ENCODE peak calls at places on chromosome 17, in seven cellular contexts. One of them, this sample, is unnamed. For H3K27me3, the result is how much of the 10 kb centered on the place peaks cover.

GRCh38 chr17:71709974-71710373 is 410.8 kb upstream of the SOX9 start:
- DNase-seq in trophoblast cell: no peak
- DNase-seq in heart right ventricle: no peak
- DNase-seq in brain microvascular endothelial cell: no peak
- DNase-seq in hepatocyte: peak
- DNase-seq in GM23248: peak
- DNase-seq in breast epithelium: no peak
- DNase-seq in this sample: no peak

GRCh38 chr17:71338396-71338795 is 782.4 kb upstream of the SOX9 start:
- DNase-seq in brain microvascular endothelial cell: no peak
- DNase-seq in heart right ventricle: no peak
- DNase-seq in GM23248: peak
- DNase-seq in hepatocyte: no peak
- DNase-seq in breast epithelium: no peak
- DNase-seq in trophoblast cell: no peak
- DNase-seq in this sample: no peak

GRCh38 chr17:5941258-5941657 is 128.9 kb upstream of the WSCD1 start:
- DNase-seq in breast epithelium: no peak
- DNase-seq in heart right ventricle: no peak
- DNase-seq in GM23248: no peak
- DNase-seq in brain microvascular endothelial cell: no peak
- DNase-seq in hepatocyte: no peak
- DNase-seq in trophoblast cell: peak
- DNase-seq in this sample: no peak

GRCh38 chr17:10792156-10792555 is 11.7 kb downstream of the TMEM238L start:
- DNase-seq in breast epithelium: peak
- DNase-seq in GM23248: no peak
- DNase-seq in hepatocyte: no peak
- DNase-seq in trophoblast cell: peak
- DNase-seq in heart right ventricle: no peak
- DNase-seq in brain microvascular endothelial cell: no peak
- DNase-seq in this sample: no peak

GRCh38 chr17:4147751-4148310 is 4.8 kb downstream of the CYB5D2 start:
- DNase-seq in heart right ventricle: no peak
- DNase-seq in trophoblast cell: peak
- DNase-seq in GM23248: peak
- DNase-seq in breast epithelium: no peak
- DNase-seq in hepatocyte: no peak
- DNase-seq in brain microvascular endothelial cell: no peak
- DNase-seq in this sample: no peak

GRCh38 chr17:67836205-67836987 is 11.1 kb downstream of the BPTF start:
- DNase-seq in hepatocyte: no peak
- DNase-seq in heart right ventricle: no peak
- DNase-seq in trophoblast cell: no peak
- DNase-seq in breast epithelium: no peak
- DNase-seq in GM23248: peak
- DNase-seq in brain microvascular endothelial cell: peak
- DNase-seq in this sample: no peak

GRCh38 chr17:21537302-21537701 is 155.0 kb upstream of the KCNJ18 start:
- DNase-seq in hepatocyte: no peak
- DNase-seq in breast epithelium: no peak
- DNase-seq in brain microvascular endothelial cell: no peak
- DNase-seq in trophoblast cell: no peak
- DNase-seq in GM23248: peak
- DNase-seq in heart right ventricle: no peak
- DNase-seq in this sample: no peak

GRCh38 chr17:83199500-83200201 is 120.2 kb downstream of the METRNL start:
- DNase-seq in breast epithelium: peak
- DNase-seq in GM23248: peak
- DNase-seq in heart right ventricle: peak
- DNase-seq in hepatocyte: no peak
- DNase-seq in brain microvascular endothelial cell: peak
- DNase-seq in trophoblast cell: peak
- DNase-seq in this sample: peak

GRCh38 chr17:41524261-41524660 is 3.8 kb downstream of the KRT19 start:
- DNase-seq in breast epithelium: no peak
- DNase-seq in trophoblast cell: no peak
- DNase-seq in hepatocyte: no peak
- DNase-seq in GM23248: no peak
- DNase-seq in brain microvascular endothelial cell: no peak
- DNase-seq in heart right ventricle: no peak
- DNase-seq in this sample: no peak

GRCh38 chr17:17161121-17161520 is 45.0 kb downstream of the PLD6 start:
- DNase-seq in GM23248: no peak
- DNase-seq in brain microvascular endothelial cell: no peak
- DNase-seq in trophoblast cell: no peak
- DNase-seq in hepatocyte: no peak
- DNase-seq in heart right ventricle: no peak
- DNase-seq in breast epithelium: no peak
- DNase-seq in this sample: no peak

GRCh38 chr17:66698270-66698669 is 136.6 kb upstream of the CACNG5 start:
- DNase-seq in breast epithelium: no peak
- DNase-seq in GM23248: no peak
- DNase-seq in trophoblast cell: no peak
- DNase-seq in brain microvascular endothelial cell: no peak
- DNase-seq in hepatocyte: no peak
- DNase-seq in heart right ventricle: no peak
- DNase-seq in this sample: no peak

GRCh38 chr17:29575511-29576213 is 7.2 kb downstream of the TP53I13 start:
- DNase-seq in heart right ventricle: peak
- DNase-seq in hepatocyte: no peak
- DNase-seq in breast epithelium: no peak
- DNase-seq in GM23248: no peak
- DNase-seq in brain microvascular endothelial cell: no peak
- DNase-seq in trophoblast cell: no peak
- DNase-seq in this sample: no peak

GRCh38 chr17:32780721-32781120 is 96.2 kb downstream of the MYO1D start:
- DNase-seq in hepatocyte: no peak
- DNase-seq in heart right ventricle: no peak
- DNase-seq in GM23248: no peak
- DNase-seq in brain microvascular endothelial cell: no peak
- DNase-seq in breast epithelium: no peak
- DNase-seq in trophoblast cell: no peak
- DNase-seq in this sample: no peak

GRCh38 chr17:27489045-27489715 is 32.9 kb downstream of the KSR1 start:
- DNase-seq in breast epithelium: no peak
- DNase-seq in brain microvascular endothelial cell: no peak
- DNase-seq in heart right ventricle: peak
- DNase-seq in hepatocyte: peak
- DNase-seq in trophoblast cell: peak
- DNase-seq in GM23248: peak
- DNase-seq in this sample: no peak

GRCh38 chr17:8133398-8133797 is 9.5 kb upstream of the HES7 start:
- DNase-seq in breast epithelium: no peak
- DNase-seq in heart right ventricle: no peak
- DNase-seq in brain microvascular endothelial cell: no peak
- DNase-seq in trophoblast cell: no peak
- DNase-seq in GM23248: no peak
- DNase-seq in hepatocyte: no peak
- DNase-seq in this sample: no peak

GRCh38 chr17:81386646-81387234 is 8.5 kb upstream of the BAHCC1 start:
- DNase-seq in brain microvascular endothelial cell: no peak
- DNase-seq in hepatocyte: peak
- DNase-seq in trophoblast cell: no peak
- DNase-seq in heart right ventricle: no peak
- DNase-seq in GM23248: no peak
- DNase-seq in breast epithelium: no peak
- DNase-seq in this sample: no peak

GRCh38 chr17:5042152-5043022 is 7.2 kb upstream of the SLC52A1 start:
- DNase-seq in breast epithelium: no peak
- DNase-seq in heart right ventricle: no peak
- DNase-seq in brain microvascular endothelial cell: no peak
- DNase-seq in GM23248: no peak
- DNase-seq in hepatocyte: no peak
- DNase-seq in trophoblast cell: no peak
- DNase-seq in this sample: no peak

GRCh38 chr17:73304971-73305786 is 6.6 kb downstream of the CDC42EP4 start:
- DNase-seq in GM23248: peak
- DNase-seq in breast epithelium: no peak
- DNase-seq in trophoblast cell: peak
- DNase-seq in brain microvascular endothelial cell: peak
- DNase-seq in heart right ventricle: peak
- DNase-seq in hepatocyte: peak
- DNase-seq in this sample: no peak

GRCh38 chr17:73695035-73695738 is 50.9 kb upstream of the SDK2 start:
- DNase-seq in trophoblast cell: no peak
- DNase-seq in GM23248: no peak
- DNase-seq in brain microvascular endothelial cell: no peak
- DNase-seq in hepatocyte: no peak
- DNase-seq in breast epithelium: no peak
- DNase-seq in heart right ventricle: no peak
- DNase-seq in this sample: no peak

GRCh38 chr17:4998666-4999428 is 1.1 kb downstream of the KIF1C start:
- DNase-seq in heart right ventricle: no peak
- DNase-seq in trophoblast cell: no peak
- DNase-seq in brain microvascular endothelial cell: no peak
- DNase-seq in breast epithelium: no peak
- DNase-seq in hepatocyte: peak
- DNase-seq in GM23248: peak
- DNase-seq in this sample: peak

GRCh38 chr17:59815965-59816364 is 76.8 kb downstream of the TUBD1 start:
- DNase-seq in GM23248: peak
- DNase-seq in trophoblast cell: no peak
- DNase-seq in brain microvascular endothelial cell: no peak
- DNase-seq in breast epithelium: no peak
- DNase-seq in hepatocyte: no peak
- DNase-seq in heart right ventricle: no peak
- DNase-seq in this sample: no peak

GRCh38 chr17:49036270-49036626 is 39.1 kb downstream of the IGF2BP1 start:
- DNase-seq in GM23248: no peak
- DNase-seq in brain microvascular endothelial cell: no peak
- DNase-seq in breast epithelium: no peak
- DNase-seq in heart right ventricle: no peak
- DNase-seq in hepatocyte: no peak
- DNase-seq in trophoblast cell: no peak
- DNase-seq in this sample: no peak
- H3K4me3 ChIP-seq in GM23248: peak
- H3K4me3 ChIP-seq in brain microvascular endothelial cell: no peak
- H3K4me3 ChIP-seq in breast epithelium: no peak
- H3K4me3 ChIP-seq in heart right ventricle: no peak
- H3K4me3 ChIP-seq in hepatocyte: no peak
- H3K4me3 ChIP-seq in trophoblast cell: no peak
- H3K4me3 ChIP-seq in this sample: no peak

GRCh38 chr17:885971-886571 is 93.5 kb downstream of the NXN start:
- DNase-seq in trophoblast cell: no peak
- DNase-seq in brain microvascular endothelial cell: no peak
- DNase-seq in hepatocyte: no peak
- DNase-seq in heart right ventricle: peak
- DNase-seq in breast epithelium: no peak
- DNase-seq in GM23248: no peak
- DNase-seq in this sample: no peak

GRCh38 chr17:887842-888214 is 91.7 kb downstream of the NXN start:
- DNase-seq in GM23248: no peak
- DNase-seq in trophoblast cell: no peak
- DNase-seq in hepatocyte: no peak
- DNase-seq in breast epithelium: no peak
- DNase-seq in heart right ventricle: no peak
- DNase-seq in brain microvascular endothelial cell: no peak
- DNase-seq in this sample: no peak

GRCh38 chr17:892958-893357 is 86.6 kb downstream of the NXN start:
- DNase-seq in heart right ventricle: no peak
- DNase-seq in brain microvascular endothelial cell: no peak
- DNase-seq in hepatocyte: no peak
- DNase-seq in breast epithelium: no peak
- DNase-seq in GM23248: no peak
- DNase-seq in trophoblast cell: no peak
- DNase-seq in this sample: no peak

GRCh38 chr17:883586-883962 is 96.0 kb downstream of the NXN start:
- DNase-seq in heart right ventricle: no peak
- DNase-seq in hepatocyte: no peak
- DNase-seq in brain microvascular endothelial cell: no peak
- DNase-seq in breast epithelium: no peak
- DNase-seq in trophoblast cell: no peak
- DNase-seq in GM23248: no peak
- DNase-seq in this sample: no peak

GRCh38 chr17:888998-889401 is 90.6 kb downstream of the NXN start:
- DNase-seq in heart right ventricle: no peak
- DNase-seq in trophoblast cell: no peak
- DNase-seq in GM23248: no peak
- DNase-seq in brain microvascular endothelial cell: no peak
- DNase-seq in breast epithelium: no peak
- DNase-seq in hepatocyte: no peak
- DNase-seq in this sample: no peak
- H3K27me3 ChIP-seq in heart right ventricle: under half
- H3K27me3 ChIP-seq in trophoblast cell: under half
- H3K27me3 ChIP-seq in GM23248: under half
- H3K27me3 ChIP-seq in brain microvascular endothelial cell: under half
- H3K27me3 ChIP-seq in breast epithelium: under half
- H3K27me3 ChIP-seq in hepatocyte: under half
- H3K27me3 ChIP-seq in this sample: under half

DNA sequence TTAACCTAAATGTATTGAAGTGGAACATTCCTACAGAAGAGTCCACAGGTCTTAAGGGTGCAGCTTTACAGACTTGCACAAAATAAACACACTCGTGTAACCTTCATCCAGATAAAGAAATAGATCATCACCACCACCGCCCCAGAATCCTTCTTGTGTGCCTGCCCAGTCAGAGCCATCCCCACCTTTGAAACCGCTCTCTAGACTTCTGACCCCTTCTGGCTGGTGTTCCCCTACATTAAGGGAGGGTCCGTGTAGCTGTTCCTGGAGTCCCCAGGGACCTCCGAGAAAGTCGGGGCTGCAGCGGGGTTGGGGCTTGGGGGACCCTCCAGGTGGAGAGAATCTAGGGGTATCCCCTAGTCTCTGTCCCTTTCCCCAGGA is 9.4 kb downstream of the TBX4 start:
- DNase-seq in heart right ventricle: no peak
- DNase-seq in brain microvascular endothelial cell: no peak
- DNase-seq in hepatocyte: peak
- DNase-seq in trophoblast cell: no peak
- DNase-seq in GM23248: no peak
- DNase-seq in breast epithelium: no peak
- DNase-seq in this sample: peak
- H3K4me3 ChIP-seq in heart right ventricle: no peak
- H3K4me3 ChIP-seq in brain microvascular endothelial cell: no peak
- H3K4me3 ChIP-seq in hepatocyte: peak
- H3K4me3 ChIP-seq in trophoblast cell: no peak
- H3K4me3 ChIP-seq in GM23248: peak
- H3K4me3 ChIP-seq in breast epithelium: peak
- H3K4me3 ChIP-seq in this sample: peak

DNA sequence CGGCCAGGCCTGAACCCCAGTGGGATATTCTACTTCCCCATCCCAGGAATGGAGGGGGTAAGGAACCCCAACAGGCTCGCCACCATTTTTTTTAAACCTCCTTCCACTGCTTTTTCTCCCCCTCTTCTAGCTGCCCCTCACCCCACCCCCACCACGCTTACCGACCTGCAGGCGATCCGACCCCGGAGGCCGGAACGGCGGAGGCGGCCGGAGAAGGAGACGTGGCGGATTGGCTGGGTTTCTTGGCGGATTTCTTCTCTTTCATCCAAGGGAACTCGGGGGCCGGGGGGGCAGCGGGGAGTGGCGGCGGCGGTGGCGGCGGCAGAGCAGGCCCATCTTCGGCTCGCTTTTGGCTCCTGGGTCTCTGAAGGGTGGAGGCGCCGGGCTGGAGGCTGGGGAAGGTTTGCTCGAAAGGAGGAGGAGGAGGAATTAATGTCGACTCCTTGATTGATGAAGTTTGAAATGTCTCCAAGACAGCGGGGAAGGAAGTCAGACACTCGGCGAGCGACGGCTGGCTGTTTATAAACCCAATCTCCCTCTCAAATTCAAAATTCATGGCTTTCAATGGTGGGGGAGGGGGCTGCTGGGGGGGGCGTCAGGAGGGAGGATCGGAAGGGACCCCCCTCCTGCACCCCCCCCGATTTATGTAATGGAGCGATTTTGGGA is 420 bp downstream of the HOXB2 start:
- DNase-seq in hepatocyte: peak
- DNase-seq in trophoblast cell: no peak
- DNase-seq in breast epithelium: peak
- DNase-seq in brain microvascular endothelial cell: no peak
- DNase-seq in GM23248: peak
- DNase-seq in heart right ventricle: peak
- DNase-seq in this sample: no peak
- H3K27me3 ChIP-seq in hepatocyte: half or more
- H3K27me3 ChIP-seq in trophoblast cell: under half
- H3K27me3 ChIP-seq in breast epithelium: under half
- H3K27me3 ChIP-seq in brain microvascular endothelial cell: half or more
- H3K27me3 ChIP-seq in GM23248: under half
- H3K27me3 ChIP-seq in heart right ventricle: half or more
- H3K27me3 ChIP-seq in this sample: under half

This sample was measured in Caco-2.